ENCODE peak calls at places on chromosomes 5 and 9, in five cellular contexts. F is amygdala, W is T-helper 2 cell, C is NCI-H1092, Z is adipocyte. H is an unnamed sample.

GRCh38 chr5:125372694-125373621 is 626.5 kb upstream of the ZNF608 start:
- DNase-seq in F (no peak), W (no peak), C (peak), Z (peak), H (peak)

GRCh38 chr5:142830241-142831018 is 60.3 kb downstream of the ARHGAP26 start:
- DNase-seq in F (no peak), W (no peak), C (no peak), Z (peak), H (peak)

GRCh38 chr9:109143881-109144562 is 23.0 kb downstream of the FRRS1L start:
- DNase-seq in F (no peak), W (no peak), C (no peak), Z (no peak), H (no peak)

GRCh38 chr5:148912714-148913398 is 86.4 kb downstream of the ADRB2 start:
- DNase-seq in F (no peak), W (no peak), C (no peak), Z (peak), H (peak)

GRCh38 chr5:83145882-83146331 is 68.6 kb downstream of the XRCC4 start:
- DNase-seq in F (no peak), W (no peak), C (no peak), Z (peak), H (peak)

GRCh38 chr9:134301387-134302129 is 24.7 kb upstream of the RXRA start:
- DNase-seq in F (no peak), W (no peak), C (no peak), Z (no peak), H (no peak)

GRCh38 chr5:124180523-124181461 is 565.6 kb downstream of the ZNF608 start:
- DNase-seq in F (no peak), W (no peak), C (no peak), Z (peak), H (peak)

GRCh38 chr5:64792474-64792873 is 23.7 kb downstream of the CWC27 start:
- DNase-seq in F (no peak), W (no peak), C (no peak), Z (no peak), H (no peak)

GRCh38 chr9:131140112-131140511 is 14.7 kb downstream of the NUP214 start:
- DNase-seq in F (no peak), W (no peak), C (no peak), Z (no peak), H (no peak)

GRCh38 chr9:82934949-82935348 is 128.0 kb downstream of the RASEF start:
- DNase-seq in F (no peak), W (no peak), C (no peak), Z (peak), H (no peak)

GRCh38 chr5:164252-164651 is 27.0 kb upstream of the LRRC14B start:
- DNase-seq in F (no peak), W (no peak), C (no peak), Z (no peak), H (no peak)

GRCh38 chr9:1880038-1880565 is 135.0 kb upstream of the SMARCA2 start:
- DNase-seq in F (no peak), W (no peak), C (no peak), Z (no peak), H (no peak)

GRCh38 chr5:57335092-57335491 is 147.5 kb downstream of the ACTBL2 start:
- DNase-seq in F (no peak), W (no peak), C (no peak), Z (peak), H (no peak)

GRCh38 chr9:131837316-131837715 is 97.4 kb upstream of the RAPGEF1 start:
- DNase-seq in F (no peak), W (no peak), C (peak), Z (no peak), H (no peak)

GRCh38 chr9:22158983-22159382 is 149.9 kb upstream of the CDKN2B start:
- DNase-seq in F (no peak), W (no peak), C (no peak), Z (peak), H (no peak)

GRCh38 chr9:127968717-127969383 is 11.9 kb downstream of the EEIG1 start:
- DNase-seq in F (no peak), W (no peak), C (peak), Z (peak), H (peak)

GRCh38 chr9:27600254-27600653 is 27.0 kb upstream of the C9orf72 start:
- DNase-seq in F (no peak), W (no peak), C (no peak), Z (no peak), H (no peak)

GRCh38 chr5:167049043-167049663 is 1242.3 kb upstream of the WWC1 start:
- DNase-seq in F (no peak), W (no peak), C (peak), Z (no peak), H (peak)

GRCh38 chr5:38426986-38427950 is 129.2 kb downstream of the LIFR start:
- DNase-seq in F (no peak), W (no peak), C (no peak), Z (no peak), H (no peak)

H was measured in GM04504.